ENCODE peak calls at places on chromosomes 16 and 17, in seven cellular contexts. V is H1, P is K562, S is GM12892, F is GM12878, H is HepG2, M is SK-N-SH. E is an unnamed sample.

GRCh38 chr16:5490499-5490898 is 392.9 kb upstream of the EEF2KMT start:
- DNase-seq in P (peak), F (no peak), S (no peak), H (peak), M (peak), V (no peak), E (peak)

GRCh38 chr17:11506635-11507034 is 91.6 kb upstream of the DNAH9 start:
- DNase-seq in P (no peak), F (no peak), H (peak), M (no peak), S (no peak), V (no peak), E (no peak)

GRCh38 chr16:14002416-14002815 is 68.7 kb upstream of the MRTFB start:
- DNase-seq in P (no peak), S (no peak), H (no peak), V (no peak), M (no peak), F (no peak), E (no peak)

GRCh38 chr16:1188781-1189189 is 35.9 kb downstream of the CACNA1H start:
- DNase-seq in M (no peak), V (peak), P (peak), H (no peak), F (no peak), S (peak), E (peak)

GRCh38 chr16:86498155-86498651 is 12.1 kb upstream of the FOXF1 start:
- DNase-seq in V (no peak), S (no peak), M (no peak), H (no peak), P (no peak), F (no peak), E (no peak)

GRCh38 chr16:56605475-56605874 is 2.9 kb upstream of the MT2A start:
- DNase-seq in V (no peak), S (no peak), H (no peak), M (no peak), P (no peak), F (no peak), E (no peak)

GRCh38 chr16:49754495-49755290 is 101.2 kb downstream of the ZNF423 start:
- DNase-seq in P (no peak), V (peak), F (no peak), M (peak), S (no peak), H (no peak), E (no peak)

GRCh38 chr17:32275060-32276042 is 9.7 kb downstream of the RHBDL3 start:
- DNase-seq in P (peak), F (no peak), M (peak), S (no peak), V (no peak), H (no peak), E (no peak)

GRCh38 chr16:57185446-57185944 is 344 bp downstream of the PSME3IP1 start:
- DNase-seq in S (peak), M (peak), F (no peak), V (no peak), H (no peak), P (peak), E (no peak)

GRCh38 chr16:11666108-11667055 is 1.9 kb upstream of the SNN start:
- DNase-seq in S (no peak), F (no peak), M (no peak), P (no peak), H (no peak), V (no peak), E (no peak)

GRCh38 chr16:11667221-11667823 is 933 bp upstream of the SNN start:
- DNase-seq in S (no peak), P (no peak), F (no peak), M (no peak), H (no peak), V (no peak), E (no peak)

GRCh38 chr16:11668590-11669379 is 530 bp downstream of the SNN start:
- DNase-seq in F (no peak), V (no peak), P (no peak), S (no peak), M (peak), H (no peak), E (no peak)

GRCh38 chr16:11669380-11670146 is 1.3 kb downstream of the SNN start:
- DNase-seq in S (no peak), P (no peak), F (peak), M (no peak), V (no peak), H (no peak), E (no peak)

DNA sequence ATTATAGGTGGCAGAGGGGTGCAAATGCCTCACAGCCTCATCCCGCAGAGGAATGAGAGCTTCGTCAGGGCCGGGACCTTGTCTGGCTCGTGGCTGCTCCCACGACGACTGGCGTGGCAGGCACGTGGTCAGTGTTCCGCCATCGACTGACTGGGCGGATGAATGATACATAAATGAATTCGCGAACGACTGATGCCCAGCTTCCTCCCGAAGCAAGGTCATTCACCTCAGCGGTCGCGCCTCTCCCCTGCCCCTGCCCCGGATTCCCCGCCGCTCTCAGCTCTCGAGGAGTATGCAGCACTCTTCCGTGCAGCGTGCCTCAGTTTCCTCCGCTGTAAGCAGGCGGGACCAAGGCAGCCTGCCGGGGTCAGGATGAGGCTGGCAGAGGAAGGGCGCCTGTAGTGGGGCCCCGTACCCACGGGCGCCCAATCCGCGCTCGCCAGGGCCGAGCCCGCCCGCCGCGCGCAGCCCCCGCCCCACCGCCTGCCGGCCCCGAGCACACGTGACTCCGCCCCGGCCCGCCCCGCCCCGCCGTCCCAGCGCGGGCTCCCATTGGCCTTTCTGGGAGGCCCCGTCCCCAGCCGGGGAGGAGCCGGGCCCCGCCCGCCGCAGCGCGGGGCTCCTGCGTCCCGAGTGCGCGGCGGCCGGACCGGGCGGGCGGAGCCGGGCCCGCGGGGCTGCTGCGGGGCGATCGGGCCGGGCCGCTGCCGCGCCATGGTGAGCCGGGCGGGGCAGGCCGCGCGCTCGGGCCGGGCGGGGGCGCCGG is at the start of gene SNN:
- DNase-seq in S (peak), F (no peak), P (peak), V (no peak), H (peak), M (peak), E (peak)
- TF ChIP-seq POLR2AphosphoS5 in S (no peak), F (no peak), P (no peak), V (no peak), H (no peak), M (no peak), E (no peak)

DNA sequence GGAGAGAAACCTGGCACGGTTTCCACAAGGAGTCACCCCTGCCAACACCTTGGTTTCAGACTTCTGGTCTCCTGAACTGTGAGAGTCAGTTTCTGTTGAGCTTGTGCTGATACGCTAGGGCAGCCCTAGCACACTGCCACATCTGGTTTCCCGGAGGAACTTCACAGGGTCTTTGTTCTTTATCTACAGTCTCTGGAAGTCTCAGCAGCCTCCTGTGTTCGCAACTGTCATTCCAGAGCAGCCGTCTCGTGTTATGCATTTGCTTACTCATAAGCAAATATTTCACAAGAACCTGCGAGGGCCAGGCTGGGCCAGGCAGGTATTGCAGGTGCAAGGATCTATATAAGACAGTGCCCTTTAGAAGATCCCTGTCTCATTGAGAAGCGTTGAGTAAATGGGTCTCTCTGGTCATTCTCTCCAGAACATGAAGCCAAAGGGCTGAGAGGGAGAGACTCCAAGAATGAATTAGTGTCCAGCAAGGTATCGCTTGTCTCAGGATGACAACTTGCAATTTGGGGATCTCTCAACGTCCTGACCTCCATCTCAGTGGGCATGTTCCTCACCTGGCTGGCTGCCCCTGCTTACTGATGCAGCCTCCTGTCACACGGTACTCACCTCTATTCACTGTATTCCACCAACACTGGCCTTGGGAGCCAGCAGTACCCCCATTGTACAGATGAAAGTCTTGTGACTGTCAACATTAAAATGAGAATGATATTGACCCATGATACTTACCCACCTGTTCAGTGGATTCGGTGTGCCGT is 141.2 kb downstream of the WWOX start:
- DNase-seq in S (no peak), F (no peak), M (no peak), H (peak), V (no peak), P (no peak), E (no peak)
- TF ChIP-seq TAF1 in S (no peak), F (no peak), M (no peak), H (no peak), V (no peak), P (no peak), E (no peak)

DNA sequence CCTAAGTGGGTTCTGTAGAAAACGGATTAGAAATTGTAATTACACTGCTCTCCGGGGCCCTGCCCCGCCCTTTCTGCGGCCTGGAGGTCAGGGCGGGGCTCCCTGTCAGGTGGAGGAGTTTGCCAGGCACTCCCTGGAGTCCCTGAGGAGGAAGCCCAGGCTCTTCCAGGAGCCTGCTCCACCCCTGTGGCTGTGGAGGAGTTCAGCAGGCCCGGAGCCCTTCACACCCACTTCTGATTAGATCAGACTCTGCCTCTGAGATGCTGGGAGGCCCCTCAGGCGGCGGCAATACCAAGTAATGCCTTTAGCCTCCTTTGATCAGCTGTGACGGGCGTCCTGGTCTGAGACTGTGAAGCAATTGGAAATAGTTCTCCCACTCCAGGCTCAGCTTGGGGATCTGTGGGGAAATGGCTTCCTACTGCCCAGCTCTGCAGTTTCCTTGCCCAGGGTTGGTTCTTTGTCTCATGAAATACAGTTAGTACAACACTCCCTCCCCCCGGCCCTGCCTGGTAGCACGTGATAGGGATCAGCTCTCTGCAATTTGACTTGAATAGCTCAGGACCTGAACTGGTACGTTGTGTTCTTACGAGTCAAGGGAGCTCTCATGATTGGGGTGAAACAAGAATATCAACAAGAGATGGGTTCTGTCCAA is 22.3 kb downstream of the BAIAP2 start:
- DNase-seq in F (no peak), V (no peak), M (peak), H (no peak), P (peak), S (no peak), E (no peak)
- TF ChIP-seq POLR2AphosphoS5 in F (no peak), V (no peak), M (no peak), H (no peak), P (no peak), S (no peak), E (no peak)

GRCh38 chr16:79929260-79929977 is 328.9 kb upstream of the MAF start:
- DNase-seq in H (no peak), V (no peak), F (no peak), M (no peak), P (no peak), S (no peak), E (no peak)
- TF ChIP-seq TAF1 in H (no peak), V (no peak), F (no peak), M (no peak), P (no peak), S (no peak), E (no peak)

DNA sequence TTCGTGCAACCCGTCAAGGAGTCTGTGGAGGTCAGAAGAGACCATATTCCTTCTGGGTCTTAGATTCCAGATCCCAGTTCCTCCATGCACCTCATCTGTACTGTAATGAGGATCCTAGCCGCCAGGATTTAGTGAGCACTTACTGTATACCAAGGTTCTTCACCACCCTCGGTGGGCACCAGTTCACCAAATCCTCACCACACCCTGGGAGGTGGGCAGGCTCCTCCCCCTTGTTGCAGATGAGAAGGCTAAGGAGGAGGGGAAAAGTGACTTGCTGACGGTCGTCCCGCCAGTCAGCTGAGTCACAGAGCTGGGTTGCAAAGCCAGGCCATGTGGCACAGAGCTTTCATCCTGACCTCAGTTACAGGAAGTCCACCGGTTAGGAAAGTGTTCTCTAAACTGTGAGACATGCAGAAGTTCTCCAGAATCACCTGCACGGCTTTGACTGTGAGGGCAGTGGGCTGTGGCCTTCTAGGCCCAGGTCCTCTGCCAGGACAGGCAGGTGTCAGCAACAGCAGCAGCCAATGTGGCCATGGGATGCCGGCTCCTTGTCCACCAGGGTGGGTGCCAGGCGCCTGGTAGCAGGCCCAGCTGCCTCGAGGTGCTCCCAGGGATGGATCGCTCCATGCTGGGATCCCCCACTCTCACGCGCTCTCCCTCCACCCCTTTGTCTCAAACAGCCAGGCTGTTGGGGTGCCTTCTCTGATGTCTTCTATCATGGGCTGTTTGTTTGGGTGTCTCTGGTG is 240.3 kb upstream of the GSE1 start:
- DNase-seq in F (no peak), S (no peak), M (no peak), V (no peak), P (peak), H (peak), E (no peak)
- TF ChIP-seq POLR2AphosphoS5 in F (no peak), S (no peak), M (no peak), V (no peak), P (no peak), H (no peak), E (no peak)

DNA sequence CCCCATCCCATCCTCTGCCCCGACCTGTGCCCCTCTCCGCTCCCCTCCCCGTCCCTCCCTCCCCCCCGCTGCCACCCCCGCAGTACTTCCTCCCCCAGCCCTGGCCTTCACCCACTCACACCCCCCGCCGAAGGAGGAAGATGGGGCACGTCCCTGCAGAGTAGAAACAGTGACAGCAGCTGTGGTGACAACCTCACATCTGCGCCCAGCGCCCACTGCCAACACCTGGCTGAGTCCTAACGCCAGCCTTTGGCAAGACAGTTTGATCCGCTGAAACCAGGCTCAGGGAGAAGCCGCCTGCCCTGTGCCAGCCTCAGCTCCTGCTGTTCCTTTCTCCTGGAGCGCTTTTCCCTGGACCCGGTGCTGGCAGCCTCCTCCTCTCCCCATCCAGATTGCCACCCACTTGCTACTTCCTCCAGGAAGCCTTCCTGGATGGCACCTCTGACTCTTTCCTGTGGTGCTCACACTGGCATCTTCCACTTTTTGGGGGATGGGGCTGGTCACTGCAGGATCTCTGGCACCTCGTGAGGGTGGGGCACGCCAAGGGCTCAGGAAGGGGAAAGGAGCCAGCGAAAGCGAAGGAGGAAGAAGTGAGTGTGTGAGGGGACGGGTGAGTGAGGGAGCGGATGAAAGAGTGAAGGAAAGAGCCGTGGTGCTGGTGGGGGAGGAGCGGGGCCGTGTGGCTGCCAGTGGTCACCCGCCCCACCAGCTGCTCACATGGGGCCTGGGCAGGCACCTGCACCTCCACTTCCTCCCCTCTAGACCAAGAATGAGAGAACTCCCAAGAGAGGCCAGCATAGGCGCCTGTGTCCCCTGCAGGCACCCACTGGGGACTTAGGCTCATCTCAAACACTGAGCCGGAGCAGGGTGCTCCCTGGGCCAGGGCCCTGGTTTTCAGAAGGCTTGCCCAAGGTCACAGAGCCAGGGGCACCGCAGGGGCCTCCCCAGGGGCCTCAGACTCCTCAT is 27.0 kb downstream of the ZFPM1 start:
- DNase-seq in S (no peak), P (no peak), F (no peak), M (no peak), V (no peak), H (no peak), E (no peak)
- TF ChIP-seq TAF1 in S (no peak), P (no peak), F (no peak), M (no peak), V (no peak), H (no peak), E (no peak)

GRCh38 chr17:7351665-7352558 is at the start of gene KCTD11:
- DNase-seq in M (peak), V (peak), P (peak), S (peak), F (no peak), H (peak), E (peak)
- TF ChIP-seq POLR2AphosphoS5 in M (peak), V (peak), P (no peak), S (no peak), F (no peak), H (peak), E (peak)

GRCh38 chr16:89343501-89344291 is 126.2 kb downstream of the ZNF778 start:
- DNase-seq in S (no peak), F (no peak), V (no peak), M (no peak), P (no peak), H (no peak), E (no peak)

GRCh38 chr16:89346869-89347268 is 129.4 kb downstream of the ZNF778 start:
- DNase-seq in H (no peak), V (no peak), P (no peak), F (no peak), M (no peak), S (no peak), E (no peak)

GRCh38 chr16:89344314-89344828 is 126.9 kb downstream of the ZNF778 start:
- DNase-seq in S (no peak), M (no peak), P (no peak), V (no peak), H (no peak), F (no peak), E (no peak)

GRCh38 chr16:89345663-89346150 is 128.2 kb downstream of the ZNF778 start:
- DNase-seq in S (no peak), V (no peak), F (no peak), M (no peak), P (no peak), H (peak), E (no peak)

GRCh38 chr16:89344846-89345577 is 127.5 kb downstream of the ZNF778 start:
- DNase-seq in M (no peak), V (no peak), P (no peak), S (no peak), H (no peak), F (no peak), E (no peak)
- TF ChIP-seq TAF1 in M (no peak), V (no peak), P (no peak), S (no peak), H (no peak), F (no peak), E (no peak)